ENCODE peak calls at places on chromosome 13, in nine cellular contexts. J, Y, B, M, X, D, F, A and W are unnamed samples.
A peak's percentile ranks its signal among the peaks of the same experiment; 100 is the strongest.

GRCh38 chr13:107977175-107977574 is 238.2 kb downstream of the LIG4 start:
- DNase-seq in J (no peak), Y (no peak), B (no peak), M (no peak), X (no peak), D (no peak), F (no peak), A (no peak), W (no peak)

GRCh38 chr13:69579351-69579750 is 528.3 kb upstream of the ATXN8OS start:
- DNase-seq in J (no peak), Y (peak; percentile 18), B (no peak), M (no peak), X (peak; percentile 28), D (peak; percentile 40), F (no peak), A (peak; percentile 7), W (peak; percentile 7)

GRCh38 chr13:103349664-103350063 is 283.4 kb upstream of the SLC10A2 start:
- DNase-seq in J (no peak), Y (peak; percentile 48), B (no peak), M (no peak), X (no peak), D (no peak), F (no peak), A (no peak), W (no peak)

GRCh38 chr13:99374994-99375805 is 68.0 kb upstream of the GPR183 start:
- DNase-seq in J (peak; percentile 44), Y (no peak), B (no peak), M (no peak), X (no peak), D (no peak), F (no peak), A (no peak), W (no peak)

GRCh38 chr13:75968103-75968838 is 332.1 kb downstream of the LMO7 start:
- DNase-seq in J (no peak), Y (no peak), B (peak; percentile 55), M (no peak), X (no peak), D (no peak), F (no peak), A (no peak), W (peak; percentile 84)

GRCh38 chr13:20125129-20125782 is 35.6 kb downstream of the GJA3 start:
- DNase-seq in J (no peak), Y (no peak), B (peak; percentile 93), M (no peak), X (no peak), D (no peak), F (no peak), A (no peak), W (peak; percentile 59)

GRCh38 chr13:110757296-110757695 is 43.8 kb downstream of the ING1 start:
- DNase-seq in J (no peak), Y (no peak), B (no peak), M (no peak), X (peak; percentile 35), D (no peak), F (no peak), A (no peak), W (no peak)

GRCh38 chr13:107518292-107518691 is 697.0 kb downstream of the LIG4 start:
- DNase-seq in J (no peak), Y (no peak), B (peak; percentile 50), M (peak; percentile 7), X (peak; percentile 11), D (peak; percentile 19), F (no peak), A (peak; percentile 15), W (peak; percentile 31)

GRCh38 chr13:110010433-110011135 is 224.2 kb upstream of the IRS2 start:
- DNase-seq in J (no peak), Y (no peak), B (no peak), M (no peak), X (no peak), D (no peak), F (no peak), A (no peak), W (no peak)

GRCh38 chr13:109785892-109786450 is 412 bp downstream of the IRS2 start:
- DNase-seq in J (no peak), Y (peak; percentile 70), B (peak; percentile 66), M (no peak), X (peak; percentile 21), D (peak; percentile 71), F (no peak), A (peak; percentile 16), W (no peak)

GRCh38 chr13:103187621-103188020 is 121.4 kb upstream of the SLC10A2 start:
- DNase-seq in J (no peak), Y (no peak), B (peak; percentile 0), M (no peak), X (no peak), D (peak; percentile 49), F (no peak), A (no peak), W (no peak)

GRCh38 chr13:33251131-33251629 is 34.4 kb downstream of the STARD13 start:
- DNase-seq in J (no peak), Y (peak; percentile 54), B (peak; percentile 94), M (no peak), X (no peak), D (peak; percentile 28), F (peak; percentile 31), A (peak; percentile 15), W (peak; percentile 95)

GRCh38 chr13:50626031-50626643 is 217.4 kb downstream of the DLEU7 start:
- DNase-seq in J (no peak), Y (no peak), B (peak; percentile 87), M (no peak), X (no peak), D (no peak), F (no peak), A (no peak), W (no peak)

GRCh38 chr13:90238433-90238832 is 1109.1 kb upstream of the MIR17HG start:
- DNase-seq in J (no peak), Y (no peak), B (no peak), M (peak; percentile 10), X (peak; percentile 26), D (no peak), F (no peak), A (no peak), W (peak; percentile 66)

GRCh38 chr13:98143157-98143553 is 261 bp downstream of the FARP1 start:
- DNase-seq in J (no peak), Y (peak; percentile 90), B (no peak), M (no peak), X (no peak), D (no peak), F (no peak), A (no peak), W (no peak)

GRCh38 chr13:102675115-102675514 is 19.7 kb downstream of the METTL21C start:
- DNase-seq in J (no peak), Y (no peak), B (no peak), M (no peak), X (no peak), D (no peak), F (no peak), A (no peak), W (no peak)

GRCh38 chr13:28324181-28324789 is 170.6 kb downstream of the FLT1 start:
- DNase-seq in J (peak; percentile 76), Y (peak; percentile 74), B (peak; percentile 83), M (peak; percentile 84), X (peak; percentile 93), D (peak; percentile 78), F (peak; percentile 60), A (peak; percentile 41), W (peak; percentile 67)
- H3K4me2 ChIP-seq in J (no peak overlapping the region), Y (no peak overlapping the region), B (peak overlapping the region; percentile 4), M (no peak overlapping the region), X (no peak overlapping the region), D (no peak overlapping the region), F (no peak overlapping the region), A (no peak overlapping the region), W (no peak overlapping the region)

DNA sequence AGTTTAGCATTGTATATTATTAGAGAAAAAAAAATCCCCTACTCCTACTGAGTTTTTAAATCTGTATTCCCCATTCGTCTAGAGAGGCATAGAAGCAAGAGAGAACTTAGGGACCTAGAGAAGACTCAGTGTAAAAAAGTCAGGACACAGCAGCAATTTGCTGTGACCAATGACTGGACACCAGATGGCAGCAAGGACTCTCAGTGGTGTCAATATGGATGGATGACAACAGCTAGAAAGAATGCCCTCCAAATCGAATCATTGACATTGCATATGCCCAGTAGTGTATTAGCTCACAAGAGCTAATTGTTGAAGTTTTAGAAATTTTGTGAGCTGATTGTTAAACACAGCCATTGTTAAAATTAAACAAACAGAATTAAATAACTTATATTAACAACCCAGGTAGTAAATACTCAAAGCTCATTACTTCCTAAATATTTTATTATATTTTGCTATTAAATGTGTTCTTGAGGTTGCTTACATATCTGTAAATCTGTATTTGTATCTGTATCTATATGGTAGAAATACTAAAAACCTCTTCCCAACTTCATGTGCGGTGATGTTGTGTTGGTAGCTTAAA is 43.9 kb downstream of the SIAH3 start:
- DNase-seq in J (peak; percentile 36), Y (peak; percentile 65), B (peak; percentile 59), M (peak; percentile 62), X (peak; percentile 74), D (peak; percentile 56), F (peak; percentile 62), A (peak; percentile 35), W (peak; percentile 59)
- TF ChIP-seq EZH2phosphoT487 in J (no peak), Y (no peak), B (no peak), M (no peak), X (no peak), D (no peak), F (no peak), A (no peak), W (no peak)

DNA sequence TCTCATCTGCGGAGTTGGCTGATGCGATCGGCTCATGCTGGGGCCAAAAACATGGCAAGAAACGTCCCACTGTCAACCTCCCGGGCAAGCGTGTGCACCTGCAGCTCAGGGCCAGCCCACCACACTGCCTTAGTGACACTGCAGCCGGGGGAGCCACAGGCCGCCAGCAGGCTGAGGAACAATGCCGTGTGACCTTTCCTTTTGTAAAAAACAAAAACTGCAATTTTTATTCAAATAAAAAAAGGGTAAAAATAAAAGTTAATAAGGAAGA is 18.8 kb upstream of the TMEM255B start:
- DNase-seq in J (no peak), Y (no peak), B (no peak), M (no peak), X (no peak), D (no peak), F (no peak), A (no peak), W (no peak)
- H4K20me1 ChIP-seq in J (no peaks in the 10 kb centered on the region), Y (no peaks in the 10 kb centered on the region), B (no peaks in the 10 kb centered on the region), M (no peaks in the 10 kb centered on the region), X (no peaks in the 10 kb centered on the region), D (no peaks in the 10 kb centered on the region), F (no peaks in the 10 kb centered on the region), A (no peaks in the 10 kb centered on the region), W (no peaks in the 10 kb centered on the region)

GRCh38 chr13:74132152-74132767 is 1.9 kb downstream of the KLF12 start:
- DNase-seq in J (peak; percentile 76), Y (no peak), B (peak; percentile 25), M (peak; percentile 3), X (peak; percentile 21), D (peak; percentile 19), F (no peak), A (no peak), W (peak; percentile 48)
- H3K4me2 ChIP-seq in J (peak overlapping the region; percentile 92), Y (peak overlapping the region; percentile 92), B (peak overlapping the region; percentile 92), M (peak overlapping the region; percentile 96), X (peak overlapping the region; percentile 93), D (peak overlapping the region; percentile 95), F (no peak overlapping the region), A (peak overlapping the region; percentile 66), W (peak overlapping the region; percentile 81)